ENCODE peak calls at places on chromosomes 1 and 21, in seven cellular contexts. One of them, this sample, is unnamed. For H3K4me1, the result is how much of the 10 kb centered on the place peaks cover.

GRCh38 chr1:67342002-67342890 is 34.6 kb downstream of the IL12RB2 start:
- DNase-seq in esophagus muscularis mucosa: no peak
- DNase-seq in trophoblast cell: no peak
- DNase-seq in esophagus squamous epithelium: no peak
- DNase-seq in tibial nerve: no peak
- DNase-seq in right lobe of liver: no peak
- DNase-seq in PC-3: no peak
- DNase-seq in this sample: no peak

GRCh38 chr1:7680791-7681165 is 90.3 kb upstream of the VAMP3 start:
- DNase-seq in esophagus squamous epithelium: no peak
- DNase-seq in trophoblast cell: no peak
- DNase-seq in esophagus muscularis mucosa: no peak
- DNase-seq in PC-3: no peak
- DNase-seq in right lobe of liver: no peak
- DNase-seq in tibial nerve: no peak
- DNase-seq in this sample: no peak

GRCh38 chr1:235999259-235999925 is 65.5 kb downstream of the NID1 start:
- DNase-seq in trophoblast cell: no peak
- DNase-seq in esophagus squamous epithelium: no peak
- DNase-seq in right lobe of liver: no peak
- DNase-seq in PC-3: peak
- DNase-seq in esophagus muscularis mucosa: no peak
- DNase-seq in tibial nerve: no peak
- DNase-seq in this sample: no peak

GRCh38 chr1:203379831-203380230 is 28.9 kb upstream of the FMOD start:
- DNase-seq in trophoblast cell: no peak
- DNase-seq in tibial nerve: no peak
- DNase-seq in esophagus squamous epithelium: no peak
- DNase-seq in esophagus muscularis mucosa: peak
- DNase-seq in PC-3: no peak
- DNase-seq in right lobe of liver: no peak
- DNase-seq in this sample: no peak

GRCh38 chr1:206796984-206797402 is 24.7 kb upstream of the IL10 start:
- DNase-seq in esophagus muscularis mucosa: no peak
- DNase-seq in trophoblast cell: no peak
- DNase-seq in esophagus squamous epithelium: no peak
- DNase-seq in PC-3: no peak
- DNase-seq in tibial nerve: no peak
- DNase-seq in right lobe of liver: no peak
- DNase-seq in this sample: no peak

GRCh38 chr21:21246007-21246406 is 247.8 kb downstream of the NCAM2 start:
- DNase-seq in esophagus squamous epithelium: no peak
- DNase-seq in right lobe of liver: no peak
- DNase-seq in tibial nerve: no peak
- DNase-seq in esophagus muscularis mucosa: no peak
- DNase-seq in PC-3: no peak
- DNase-seq in trophoblast cell: no peak
- DNase-seq in this sample: no peak

GRCh38 chr1:50426108-50426700 is 3.0 kb upstream of the DMRTA2 start:
- DNase-seq in tibial nerve: no peak
- DNase-seq in esophagus muscularis mucosa: peak
- DNase-seq in right lobe of liver: no peak
- DNase-seq in PC-3: no peak
- DNase-seq in esophagus squamous epithelium: no peak
- DNase-seq in trophoblast cell: no peak
- DNase-seq in this sample: no peak

GRCh38 chr1:31977361-31978131 is 36.1 kb upstream of the KHDRBS1 start:
- DNase-seq in right lobe of liver: no peak
- DNase-seq in trophoblast cell: no peak
- DNase-seq in esophagus muscularis mucosa: no peak
- DNase-seq in PC-3: peak
- DNase-seq in tibial nerve: no peak
- DNase-seq in esophagus squamous epithelium: no peak
- DNase-seq in this sample: no peak

GRCh38 chr1:181674617-181675016 is 191.3 kb downstream of the CACNA1E start:
- DNase-seq in tibial nerve: no peak
- DNase-seq in esophagus muscularis mucosa: no peak
- DNase-seq in PC-3: no peak
- DNase-seq in esophagus squamous epithelium: no peak
- DNase-seq in trophoblast cell: no peak
- DNase-seq in right lobe of liver: no peak
- DNase-seq in this sample: no peak

GRCh38 chr1:200454425-200454824 is 44.6 kb upstream of the ZNF281 start:
- DNase-seq in PC-3: no peak
- DNase-seq in esophagus squamous epithelium: no peak
- DNase-seq in right lobe of liver: no peak
- DNase-seq in tibial nerve: no peak
- DNase-seq in trophoblast cell: no peak
- DNase-seq in esophagus muscularis mucosa: no peak
- DNase-seq in this sample: no peak

GRCh38 chr1:227572752-227573151 is 9.4 kb downstream of the ZNF678 start:
- DNase-seq in right lobe of liver: no peak
- DNase-seq in esophagus muscularis mucosa: no peak
- DNase-seq in esophagus squamous epithelium: no peak
- DNase-seq in trophoblast cell: no peak
- DNase-seq in PC-3: no peak
- DNase-seq in tibial nerve: no peak
- DNase-seq in this sample: no peak

GRCh38 chr1:115491303-115492018 is 150.3 kb upstream of the VANGL1 start:
- DNase-seq in PC-3: no peak
- DNase-seq in esophagus squamous epithelium: no peak
- DNase-seq in trophoblast cell: no peak
- DNase-seq in right lobe of liver: no peak
- DNase-seq in tibial nerve: no peak
- DNase-seq in esophagus muscularis mucosa: peak
- DNase-seq in this sample: no peak

GRCh38 chr1:244210884-244211558 is 159.9 kb downstream of the ZBTB18 start:
- DNase-seq in PC-3: peak
- DNase-seq in trophoblast cell: no peak
- DNase-seq in esophagus muscularis mucosa: no peak
- DNase-seq in tibial nerve: no peak
- DNase-seq in esophagus squamous epithelium: no peak
- DNase-seq in right lobe of liver: no peak
- DNase-seq in this sample: no peak

GRCh38 chr21:32819702-32820101 is 48.1 kb upstream of the PAXBP1 start:
- DNase-seq in trophoblast cell: no peak
- DNase-seq in esophagus muscularis mucosa: no peak
- DNase-seq in esophagus squamous epithelium: no peak
- DNase-seq in tibial nerve: peak
- DNase-seq in right lobe of liver: no peak
- DNase-seq in PC-3: peak
- DNase-seq in this sample: no peak

GRCh38 chr1:116433283-116434257 is 60.5 kb downstream of the ATP1A1 start:
- DNase-seq in tibial nerve: no peak
- DNase-seq in esophagus squamous epithelium: no peak
- DNase-seq in esophagus muscularis mucosa: peak
- DNase-seq in right lobe of liver: peak
- DNase-seq in PC-3: no peak
- DNase-seq in trophoblast cell: peak
- DNase-seq in this sample: no peak

GRCh38 chr1:10396870-10397269 is 2.0 kb upstream of the PGD start:
- DNase-seq in tibial nerve: no peak
- DNase-seq in PC-3: no peak
- DNase-seq in esophagus squamous epithelium: no peak
- DNase-seq in trophoblast cell: no peak
- DNase-seq in esophagus muscularis mucosa: no peak
- DNase-seq in right lobe of liver: no peak
- DNase-seq in this sample: no peak

GRCh38 chr1:109762039-109762585 is 1.6 kb downstream of the EPS8L3 start:
- DNase-seq in esophagus muscularis mucosa: no peak
- DNase-seq in right lobe of liver: peak
- DNase-seq in trophoblast cell: no peak
- DNase-seq in esophagus squamous epithelium: no peak
- DNase-seq in PC-3: no peak
- DNase-seq in tibial nerve: no peak
- DNase-seq in this sample: no peak

GRCh38 chr1:8962812-8963669 is 17.4 kb downstream of the CA6 start:
- DNase-seq in right lobe of liver: no peak
- DNase-seq in PC-3: peak
- DNase-seq in esophagus squamous epithelium: no peak
- DNase-seq in trophoblast cell: peak
- DNase-seq in esophagus muscularis mucosa: no peak
- DNase-seq in tibial nerve: no peak
- DNase-seq in this sample: peak

GRCh38 chr1:247440001-247440620 is 17.8 kb downstream of the OR2B11 start:
- DNase-seq in esophagus muscularis mucosa: no peak
- DNase-seq in esophagus squamous epithelium: no peak
- DNase-seq in tibial nerve: no peak
- DNase-seq in trophoblast cell: no peak
- DNase-seq in PC-3: no peak
- DNase-seq in right lobe of liver: no peak
- DNase-seq in this sample: no peak

GRCh38 chr1:5297878-5298239 is 643.5 kb downstream of the AJAP1 start:
- DNase-seq in trophoblast cell: no peak
- DNase-seq in PC-3: no peak
- DNase-seq in esophagus muscularis mucosa: no peak
- DNase-seq in esophagus squamous epithelium: no peak
- DNase-seq in right lobe of liver: no peak
- DNase-seq in tibial nerve: no peak
- DNase-seq in this sample: no peak

GRCh38 chr1:23910553-23911246 is 2.5 kb downstream of the CNR2 start:
- DNase-seq in esophagus muscularis mucosa: no peak
- DNase-seq in PC-3: no peak
- DNase-seq in right lobe of liver: no peak
- DNase-seq in tibial nerve: no peak
- DNase-seq in esophagus squamous epithelium: no peak
- DNase-seq in trophoblast cell: no peak
- DNase-seq in this sample: no peak

GRCh38 chr1:73401666-73402065 is 796.3 kb downstream of the LRRIQ3 start:
- DNase-seq in trophoblast cell: no peak
- DNase-seq in esophagus squamous epithelium: no peak
- DNase-seq in tibial nerve: no peak
- DNase-seq in esophagus muscularis mucosa: no peak
- DNase-seq in right lobe of liver: no peak
- DNase-seq in PC-3: peak
- DNase-seq in this sample: no peak

GRCh38 chr1:224609333-224609732 is 6.8 kb upstream of the CNIH3 start:
- DNase-seq in esophagus muscularis mucosa: no peak
- DNase-seq in tibial nerve: no peak
- DNase-seq in right lobe of liver: no peak
- DNase-seq in esophagus squamous epithelium: no peak
- DNase-seq in trophoblast cell: no peak
- DNase-seq in PC-3: no peak
- DNase-seq in this sample: no peak

GRCh38 chr21:46457801-46458314 is 833 bp upstream of the DIP2A start:
- DNase-seq in trophoblast cell: no peak
- DNase-seq in esophagus muscularis mucosa: no peak
- DNase-seq in tibial nerve: no peak
- DNase-seq in PC-3: peak
- DNase-seq in right lobe of liver: peak
- DNase-seq in esophagus squamous epithelium: no peak
- DNase-seq in this sample: peak

GRCh38 chr21:34593954-34594531 is 20.9 kb downstream of the RCAN1 start:
- DNase-seq in right lobe of liver: no peak
- DNase-seq in PC-3: no peak
- DNase-seq in esophagus muscularis mucosa: no peak
- DNase-seq in trophoblast cell: no peak
- DNase-seq in esophagus squamous epithelium: no peak
- DNase-seq in tibial nerve: no peak
- DNase-seq in this sample: no peak
- H3K4me1 ChIP-seq in right lobe of liver: under half
- H3K4me1 ChIP-seq in PC-3: under half
- H3K4me1 ChIP-seq in esophagus muscularis mucosa: half or more
- H3K4me1 ChIP-seq in trophoblast cell: under half
- H3K4me1 ChIP-seq in esophagus squamous epithelium: under half
- H3K4me1 ChIP-seq in tibial nerve: under half
- H3K4me1 ChIP-seq in this sample: under half

DNA sequence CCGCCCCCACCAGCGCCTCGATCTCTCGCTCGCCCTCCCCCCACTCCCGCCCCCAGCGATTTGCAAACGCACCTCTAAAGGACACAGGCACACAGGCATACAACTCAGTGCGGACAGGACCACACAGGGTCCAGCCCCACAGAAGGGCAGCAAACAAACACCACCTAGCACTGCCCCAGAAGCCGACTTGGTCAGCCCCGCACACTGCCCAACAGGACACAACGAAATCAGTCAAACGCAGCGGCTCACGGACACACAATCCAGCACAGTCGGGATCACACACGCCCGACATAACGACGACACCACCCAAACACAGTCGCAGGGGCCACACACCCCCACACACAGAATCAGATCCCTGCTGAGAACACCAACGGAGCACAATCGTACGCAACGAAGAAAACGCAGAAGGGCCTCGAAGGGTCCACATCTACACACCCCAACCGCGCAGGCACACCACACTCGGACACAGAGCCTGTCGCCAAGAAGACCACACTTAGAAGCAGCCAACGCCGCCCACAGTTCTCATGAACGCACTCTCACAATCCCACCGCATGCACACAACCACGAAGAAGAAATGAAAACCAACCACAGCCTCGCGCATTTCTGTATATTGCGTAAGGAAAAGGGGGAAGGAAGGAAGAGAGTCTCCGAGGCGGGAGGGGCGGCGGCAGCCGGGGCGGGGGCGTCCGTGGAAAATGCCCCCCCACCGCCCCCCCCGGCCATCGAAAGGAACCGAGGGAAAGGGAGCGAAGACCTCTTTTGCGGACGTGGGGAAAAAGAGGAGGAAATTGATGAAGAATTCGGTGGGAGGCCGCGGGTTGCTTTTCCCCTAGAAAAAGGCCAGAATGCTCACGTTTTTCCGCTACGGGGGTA is 475 bp downstream of the TAL1 start:
- DNase-seq in right lobe of liver: no peak
- DNase-seq in esophagus muscularis mucosa: no peak
- DNase-seq in tibial nerve: no peak
- DNase-seq in esophagus squamous epithelium: no peak
- DNase-seq in trophoblast cell: no peak
- DNase-seq in PC-3: no peak
- DNase-seq in this sample: no peak
- H3K4me3 ChIP-seq in right lobe of liver: peak
- H3K4me3 ChIP-seq in esophagus muscularis mucosa: peak
- H3K4me3 ChIP-seq in tibial nerve: peak
- H3K4me3 ChIP-seq in esophagus squamous epithelium: peak
- H3K4me3 ChIP-seq in trophoblast cell: peak
- H3K4me3 ChIP-seq in PC-3: no peak
- H3K4me3 ChIP-seq in this sample: peak

DNA sequence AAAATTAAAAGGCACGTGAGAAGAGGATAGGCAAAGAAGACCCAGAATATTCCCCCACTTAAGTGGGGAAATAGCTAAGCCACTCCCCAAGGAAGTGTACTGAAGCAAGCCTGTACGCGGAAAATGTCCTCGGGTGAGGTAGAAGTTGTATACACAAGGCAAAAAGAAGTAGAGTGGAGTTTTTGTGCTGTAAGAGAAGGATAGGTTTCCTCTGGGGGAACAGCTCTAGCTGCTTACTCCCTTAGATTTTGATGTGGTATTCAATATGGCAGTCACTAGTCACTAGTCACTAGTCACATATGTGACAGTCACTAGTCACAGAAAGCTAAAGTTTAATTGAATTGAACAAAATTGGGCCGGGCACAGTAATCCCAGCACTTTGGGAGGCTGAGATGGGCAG is 7.6 kb downstream of the TXNIP start:
- DNase-seq in esophagus muscularis mucosa: no peak
- DNase-seq in tibial nerve: no peak
- DNase-seq in right lobe of liver: no peak
- DNase-seq in esophagus squamous epithelium: no peak
- DNase-seq in PC-3: no peak
- DNase-seq in trophoblast cell: no peak
- DNase-seq in this sample: peak
- H3K4me1 ChIP-seq in esophagus muscularis mucosa: half or more
- H3K4me1 ChIP-seq in tibial nerve: half or more
- H3K4me1 ChIP-seq in right lobe of liver: under half
- H3K4me1 ChIP-seq in esophagus squamous epithelium: under half
- H3K4me1 ChIP-seq in PC-3: under half
- H3K4me1 ChIP-seq in trophoblast cell: under half
- H3K4me1 ChIP-seq in this sample: half or more

GRCh38 chr1:64898107-64898861 is 68.1 kb downstream of the JAK1 start:
- DNase-seq in tibial nerve: peak
- DNase-seq in esophagus squamous epithelium: peak
- DNase-seq in esophagus muscularis mucosa: peak
- DNase-seq in trophoblast cell: peak
- DNase-seq in right lobe of liver: peak
- DNase-seq in PC-3: peak
- DNase-seq in this sample: peak
- H3K4me3 ChIP-seq in tibial nerve: no peak
- H3K4me3 ChIP-seq in esophagus squamous epithelium: peak
- H3K4me3 ChIP-seq in esophagus muscularis mucosa: no peak
- H3K4me3 ChIP-seq in trophoblast cell: no peak
- H3K4me3 ChIP-seq in right lobe of liver: no peak
- H3K4me3 ChIP-seq in PC-3: peak
- H3K4me3 ChIP-seq in this sample: no peak